ENCODE peak calls at places on chromosomes 1 and 21, in seven cellular contexts. One of them, this sample, is unnamed.
A peak's percentile ranks its signal among the peaks of the same experiment; 100 is the strongest.

GRCh38 chr1:2352341-2353214 is 38.8 kb downstream of the MORN1 start:
- DNase-seq in NCI-H1417 treated with DMSO at 0.1 percent for 48 hours: no peak
- DNase-seq in NCI-H1048: no peak
- DNase-seq in sciatic nerve: no peak
- DNase-seq in mammary epithelial cell: no peak
- DNase-seq in foreskin fibroblast: no peak
- DNase-seq in stimulated activated naive CD8-positive, alpha-beta T cell treated with anti-CD3 and anti-CD28 coated beads, Interleukin-15, Interleukin-2, amounts not matched to agents 100 U/mL and 50 U/mL, for 24 hours: no peak
- DNase-seq in this sample: no peak

GRCh38 chr1:155910621-155911121 is 478 bp downstream of the RIT1 start:
- DNase-seq in NCI-H1417 treated with DMSO at 0.1 percent for 48 hours: no peak
- DNase-seq in NCI-H1048: no peak
- DNase-seq in sciatic nerve: no peak
- DNase-seq in mammary epithelial cell: peak; percentile 34
- DNase-seq in foreskin fibroblast: no peak
- DNase-seq in stimulated activated naive CD8-positive, alpha-beta T cell treated with anti-CD3 and anti-CD28 coated beads, Interleukin-15, Interleukin-2, amounts not matched to agents 100 U/mL and 50 U/mL, for 24 hours: peak; percentile 24
- DNase-seq in this sample: peak; percentile 34

GRCh38 chr1:201586806-201587205 is 47.9 kb downstream of the NAV1 start:
- DNase-seq in NCI-H1417 treated with DMSO at 0.1 percent for 48 hours: no peak
- DNase-seq in NCI-H1048: no peak
- DNase-seq in sciatic nerve: peak; percentile 5
- DNase-seq in mammary epithelial cell: no peak
- DNase-seq in foreskin fibroblast: no peak
- DNase-seq in stimulated activated naive CD8-positive, alpha-beta T cell treated with anti-CD3 and anti-CD28 coated beads, Interleukin-15, Interleukin-2, amounts not matched to agents 100 U/mL and 50 U/mL, for 24 hours: no peak
- DNase-seq in this sample: no peak

GRCh38 chr1:162605225-162605927 is 26.9 kb upstream of the DDR2 start:
- DNase-seq in NCI-H1417 treated with DMSO at 0.1 percent for 48 hours: no peak
- DNase-seq in NCI-H1048: no peak
- DNase-seq in sciatic nerve: no peak
- DNase-seq in mammary epithelial cell: peak; percentile 86
- DNase-seq in foreskin fibroblast: peak; percentile 83
- DNase-seq in stimulated activated naive CD8-positive, alpha-beta T cell treated with anti-CD3 and anti-CD28 coated beads, Interleukin-15, Interleukin-2, amounts not matched to agents 100 U/mL and 50 U/mL, for 24 hours: no peak
- DNase-seq in this sample: peak; percentile 98

GRCh38 chr1:47188901-47189785 is 693 bp downstream of the PDZK1IP1 start:
- DNase-seq in NCI-H1417 treated with DMSO at 0.1 percent for 48 hours: no peak
- DNase-seq in NCI-H1048: no peak
- DNase-seq in sciatic nerve: no peak
- DNase-seq in mammary epithelial cell: no peak
- DNase-seq in foreskin fibroblast: no peak
- DNase-seq in stimulated activated naive CD8-positive, alpha-beta T cell treated with anti-CD3 and anti-CD28 coated beads, Interleukin-15, Interleukin-2, amounts not matched to agents 100 U/mL and 50 U/mL, for 24 hours: no peak
- DNase-seq in this sample: no peak

GRCh38 chr1:204323887-204324286 is 35.8 kb downstream of the PLEKHA6 start:
- DNase-seq in NCI-H1417 treated with DMSO at 0.1 percent for 48 hours: no peak
- DNase-seq in NCI-H1048: no peak
- DNase-seq in sciatic nerve: no peak
- DNase-seq in mammary epithelial cell: peak; percentile 80
- DNase-seq in foreskin fibroblast: peak; percentile 87
- DNase-seq in stimulated activated naive CD8-positive, alpha-beta T cell treated with anti-CD3 and anti-CD28 coated beads, Interleukin-15, Interleukin-2, amounts not matched to agents 100 U/mL and 50 U/mL, for 24 hours: peak; percentile 51
- DNase-seq in this sample: peak; percentile 78

GRCh38 chr1:92886886-92887419 is 55.1 kb downstream of the RPL5 start:
- DNase-seq in NCI-H1417 treated with DMSO at 0.1 percent for 48 hours: peak; percentile 41
- DNase-seq in NCI-H1048: no peak
- DNase-seq in sciatic nerve: no peak
- DNase-seq in mammary epithelial cell: no peak
- DNase-seq in foreskin fibroblast: no peak
- DNase-seq in stimulated activated naive CD8-positive, alpha-beta T cell treated with anti-CD3 and anti-CD28 coated beads, Interleukin-15, Interleukin-2, amounts not matched to agents 100 U/mL and 50 U/mL, for 24 hours: no peak
- DNase-seq in this sample: no peak

GRCh38 chr1:203281033-203281432 is 24.3 kb upstream of the BTG2 start:
- DNase-seq in NCI-H1417 treated with DMSO at 0.1 percent for 48 hours: no peak
- DNase-seq in NCI-H1048: no peak
- DNase-seq in sciatic nerve: peak; percentile 55
- DNase-seq in mammary epithelial cell: peak; percentile 90
- DNase-seq in foreskin fibroblast: no peak
- DNase-seq in stimulated activated naive CD8-positive, alpha-beta T cell treated with anti-CD3 and anti-CD28 coated beads, Interleukin-15, Interleukin-2, amounts not matched to agents 100 U/mL and 50 U/mL, for 24 hours: no peak
- DNase-seq in this sample: no peak

GRCh38 chr1:150152182-150152536 is 2.4 kb downstream of the PLEKHO1 start:
- DNase-seq in NCI-H1417 treated with DMSO at 0.1 percent for 48 hours: no peak
- DNase-seq in NCI-H1048: no peak
- DNase-seq in sciatic nerve: no peak
- DNase-seq in mammary epithelial cell: no peak
- DNase-seq in foreskin fibroblast: no peak
- DNase-seq in stimulated activated naive CD8-positive, alpha-beta T cell treated with anti-CD3 and anti-CD28 coated beads, Interleukin-15, Interleukin-2, amounts not matched to agents 100 U/mL and 50 U/mL, for 24 hours: no peak
- DNase-seq in this sample: no peak

GRCh38 chr1:63774617-63775417 is 1.0 kb downstream of the ROR1 start:
- DNase-seq in NCI-H1417 treated with DMSO at 0.1 percent for 48 hours: no peak
- DNase-seq in NCI-H1048: no peak
- DNase-seq in sciatic nerve: peak; percentile 71
- DNase-seq in mammary epithelial cell: peak; percentile 62
- DNase-seq in foreskin fibroblast: peak; percentile 56
- DNase-seq in stimulated activated naive CD8-positive, alpha-beta T cell treated with anti-CD3 and anti-CD28 coated beads, Interleukin-15, Interleukin-2, amounts not matched to agents 100 U/mL and 50 U/mL, for 24 hours: peak; percentile 16
- DNase-seq in this sample: peak; percentile 65

GRCh38 chr1:227343727-227344551 is 25.6 kb upstream of the CDC42BPA start:
- DNase-seq in NCI-H1417 treated with DMSO at 0.1 percent for 48 hours: no peak
- DNase-seq in NCI-H1048: no peak
- DNase-seq in sciatic nerve: no peak
- DNase-seq in mammary epithelial cell: peak; percentile 89
- DNase-seq in foreskin fibroblast: peak; percentile 90
- DNase-seq in stimulated activated naive CD8-positive, alpha-beta T cell treated with anti-CD3 and anti-CD28 coated beads, Interleukin-15, Interleukin-2, amounts not matched to agents 100 U/mL and 50 U/mL, for 24 hours: no peak
- DNase-seq in this sample: peak; percentile 98

GRCh38 chr1:212625781-212626450 is 17.4 kb downstream of the ATF3 start:
- DNase-seq in NCI-H1417 treated with DMSO at 0.1 percent for 48 hours: no peak
- DNase-seq in NCI-H1048: no peak
- DNase-seq in sciatic nerve: no peak
- DNase-seq in mammary epithelial cell: no peak
- DNase-seq in foreskin fibroblast: no peak
- DNase-seq in stimulated activated naive CD8-positive, alpha-beta T cell treated with anti-CD3 and anti-CD28 coated beads, Interleukin-15, Interleukin-2, amounts not matched to agents 100 U/mL and 50 U/mL, for 24 hours: no peak
- DNase-seq in this sample: no peak

GRCh38 chr1:64073705-64074104 is 129.7 kb upstream of the UBE2U start:
- DNase-seq in NCI-H1417 treated with DMSO at 0.1 percent for 48 hours: no peak
- DNase-seq in NCI-H1048: no peak
- DNase-seq in sciatic nerve: no peak
- DNase-seq in mammary epithelial cell: peak; percentile 64
- DNase-seq in foreskin fibroblast: no peak
- DNase-seq in stimulated activated naive CD8-positive, alpha-beta T cell treated with anti-CD3 and anti-CD28 coated beads, Interleukin-15, Interleukin-2, amounts not matched to agents 100 U/mL and 50 U/mL, for 24 hours: no peak
- DNase-seq in this sample: no peak

GRCh38 chr1:18385239-18385790 is 95.4 kb upstream of the KLHDC7A start:
- DNase-seq in NCI-H1417 treated with DMSO at 0.1 percent for 48 hours: no peak
- DNase-seq in NCI-H1048: no peak
- DNase-seq in sciatic nerve: no peak
- DNase-seq in mammary epithelial cell: no peak
- DNase-seq in foreskin fibroblast: no peak
- DNase-seq in stimulated activated naive CD8-positive, alpha-beta T cell treated with anti-CD3 and anti-CD28 coated beads, Interleukin-15, Interleukin-2, amounts not matched to agents 100 U/mL and 50 U/mL, for 24 hours: peak; percentile 18
- DNase-seq in this sample: no peak

GRCh38 chr1:154431586-154432373 is 26.6 kb downstream of the IL6R start:
- DNase-seq in NCI-H1417 treated with DMSO at 0.1 percent for 48 hours: no peak
- DNase-seq in NCI-H1048: no peak
- DNase-seq in sciatic nerve: no peak
- DNase-seq in mammary epithelial cell: peak; percentile 99
- DNase-seq in foreskin fibroblast: peak; percentile 86
- DNase-seq in stimulated activated naive CD8-positive, alpha-beta T cell treated with anti-CD3 and anti-CD28 coated beads, Interleukin-15, Interleukin-2, amounts not matched to agents 100 U/mL and 50 U/mL, for 24 hours: peak; percentile 49
- DNase-seq in this sample: peak; percentile 97

GRCh38 chr21:43921602-43921978 is 56.6 kb downstream of the AGPAT3 start:
- DNase-seq in NCI-H1417 treated with DMSO at 0.1 percent for 48 hours: peak; percentile 37
- DNase-seq in NCI-H1048: no peak
- DNase-seq in sciatic nerve: no peak
- DNase-seq in mammary epithelial cell: no peak
- DNase-seq in foreskin fibroblast: no peak
- DNase-seq in stimulated activated naive CD8-positive, alpha-beta T cell treated with anti-CD3 and anti-CD28 coated beads, Interleukin-15, Interleukin-2, amounts not matched to agents 100 U/mL and 50 U/mL, for 24 hours: peak; percentile 33
- DNase-seq in this sample: no peak

GRCh38 chr1:223733898-223734852 is 21.8 kb downstream of the CAPN2 start:
- DNase-seq in NCI-H1417 treated with DMSO at 0.1 percent for 48 hours: no peak
- DNase-seq in NCI-H1048: no peak
- DNase-seq in sciatic nerve: no peak
- DNase-seq in mammary epithelial cell: no peak
- DNase-seq in foreskin fibroblast: no peak
- DNase-seq in stimulated activated naive CD8-positive, alpha-beta T cell treated with anti-CD3 and anti-CD28 coated beads, Interleukin-15, Interleukin-2, amounts not matched to agents 100 U/mL and 50 U/mL, for 24 hours: no peak
- DNase-seq in this sample: no peak

GRCh38 chr1:93304716-93305138 is 41.0 kb upstream of the DR1 start:
- DNase-seq in NCI-H1417 treated with DMSO at 0.1 percent for 48 hours: no peak
- DNase-seq in NCI-H1048: no peak
- DNase-seq in sciatic nerve: peak; percentile 65
- DNase-seq in mammary epithelial cell: peak; percentile 49
- DNase-seq in foreskin fibroblast: peak; percentile 37
- DNase-seq in stimulated activated naive CD8-positive, alpha-beta T cell treated with anti-CD3 and anti-CD28 coated beads, Interleukin-15, Interleukin-2, amounts not matched to agents 100 U/mL and 50 U/mL, for 24 hours: peak; percentile 32
- DNase-seq in this sample: peak; percentile 65

GRCh38 chr1:240486596-240486995 is 125.4 kb downstream of the GREM2 start:
- DNase-seq in NCI-H1417 treated with DMSO at 0.1 percent for 48 hours: no peak
- DNase-seq in NCI-H1048: no peak
- DNase-seq in sciatic nerve: no peak
- DNase-seq in mammary epithelial cell: no peak
- DNase-seq in foreskin fibroblast: no peak
- DNase-seq in stimulated activated naive CD8-positive, alpha-beta T cell treated with anti-CD3 and anti-CD28 coated beads, Interleukin-15, Interleukin-2, amounts not matched to agents 100 U/mL and 50 U/mL, for 24 hours: no peak
- DNase-seq in this sample: no peak

GRCh38 chr1:40257313-40257687 is 736 bp upstream of the ZMPSTE24 start:
- DNase-seq in NCI-H1417 treated with DMSO at 0.1 percent for 48 hours: peak; percentile 22
- DNase-seq in NCI-H1048: no peak
- DNase-seq in sciatic nerve: no peak
- DNase-seq in mammary epithelial cell: no peak
- DNase-seq in foreskin fibroblast: no peak
- DNase-seq in stimulated activated naive CD8-positive, alpha-beta T cell treated with anti-CD3 and anti-CD28 coated beads, Interleukin-15, Interleukin-2, amounts not matched to agents 100 U/mL and 50 U/mL, for 24 hours: no peak
- DNase-seq in this sample: no peak